ENCODE peak calls at places on chromosomes 5 and 9, in eight cellular contexts. E is mucosa of descending colon, I is heart right ventricle, D is body of pancreas, W is AG10803, U is IMR-90, O is A549, X is DND-41. L is an unnamed sample.
A peak's percentile ranks its signal among the peaks of the same experiment; 100 is the strongest.

GRCh38 chr5:41835625-41836024 is 34.6 kb downstream of the OXCT1 start:
- DNase-seq in X (no peak), E (no peak), W (peak; percentile 82), O (no peak), U (peak; percentile 92), I (peak; percentile 69), D (no peak), L (no peak)

GRCh38 chr9:126521551-126521950 is 92.2 kb upstream of the LMX1B start:
- DNase-seq in W (no peak), U (no peak), I (no peak), D (no peak), E (no peak), X (no peak), O (no peak), L (no peak)

GRCh38 chr9:91659529-91660294 is 236.1 kb upstream of the NFIL3 start:
- DNase-seq in W (peak; percentile 41), I (no peak), U (peak; percentile 55), D (no peak), O (peak; percentile 35), X (no peak), E (no peak), L (no peak)

GRCh38 chr5:17012289-17012688 is 76.2 kb upstream of the MYO10 start:
- DNase-seq in E (no peak), O (peak; percentile 35), X (no peak), W (no peak), I (no peak), U (peak; percentile 83), D (no peak), L (no peak)

GRCh38 chr9:89591291-89592200 is 13.3 kb upstream of the GADD45G start:
- DNase-seq in W (no peak), D (no peak), I (no peak), X (no peak), U (no peak), O (no peak), E (no peak), L (no peak)

GRCh38 chr9:85740821-85741111 is 988 bp downstream of the AGTPBP1 start:
- DNase-seq in I (no peak), U (peak; percentile 7), E (no peak), X (no peak), D (no peak), W (no peak), O (no peak), L (no peak)

GRCh38 chr5:151602806-151603205 is 11.7 kb upstream of the FAT2 start:
- DNase-seq in I (no peak), W (peak; percentile 54), U (no peak), O (no peak), X (no peak), E (no peak), D (no peak), L (no peak)

GRCh38 chr9:96021616-96022444 is 146.3 kb downstream of the ERCC6L2 start:
- DNase-seq in I (no peak), E (no peak), U (no peak), W (no peak), X (no peak), D (no peak), O (no peak), L (no peak)

GRCh38 chr5:170067152-170067551 is 38.5 kb upstream of the FOXI1 start:
- DNase-seq in O (no peak), D (no peak), U (no peak), W (no peak), X (no peak), I (no peak), E (no peak), L (no peak)

GRCh38 chr5:155418960-155419579 is 405.5 kb downstream of the KIF4B start:
- DNase-seq in O (no peak), I (no peak), U (no peak), E (no peak), D (no peak), W (peak; percentile 0), X (no peak), L (no peak)

GRCh38 chr5:136174021-136174659 is 18.8 kb downstream of the SMIM32 start:
- DNase-seq in O (peak; percentile 55), D (no peak), E (no peak), U (peak; percentile 75), X (no peak), I (no peak), W (peak; percentile 75), L (peak; percentile 26)

GRCh38 chr9:127153484-127153883 is 31.0 kb upstream of the ANGPTL2 start:
- DNase-seq in X (no peak), D (no peak), U (no peak), I (no peak), W (no peak), E (no peak), O (no peak), L (no peak)

GRCh38 chr5:60779431-60779830 is 64.6 kb downstream of the ELOVL7 start:
- DNase-seq in U (no peak), W (no peak), D (no peak), I (no peak), X (no peak), O (no peak), E (no peak), L (no peak)

GRCh38 chr9:97993000-97993399 is 9.9 kb downstream of the ANP32B start:
- DNase-seq in D (no peak), O (no peak), X (no peak), I (no peak), U (no peak), E (no peak), W (no peak), L (no peak)

GRCh38 chr9:19440823-19441580 is 32.2 kb downstream of the ACER2 start:
- DNase-seq in D (no peak), U (no peak), O (no peak), E (no peak), I (no peak), W (peak; percentile 29), X (no peak), L (no peak)

GRCh38 chr5:120599576-120599975 is 135.5 kb downstream of the PRR16 start:
- DNase-seq in O (no peak), X (no peak), E (no peak), W (peak; percentile 74), I (no peak), D (peak; percentile 32), U (peak; percentile 84), L (no peak)

GRCh38 chr9:132572921-132573320 is 9.5 kb upstream of the BARHL1 start:
- DNase-seq in W (peak; percentile 5), I (no peak), O (no peak), E (no peak), U (no peak), X (no peak), D (no peak), L (no peak)

GRCh38 chr9:16884952-16885513 is 14.6 kb upstream of the BNC2 start:
- DNase-seq in D (no peak), U (peak; percentile 98), E (no peak), I (peak; percentile 11), W (peak; percentile 94), O (no peak), X (peak; percentile 75), L (no peak)

GRCh38 chr9:31013371-31013770 is 1371.1 kb upstream of the ACO1 start:
- DNase-seq in X (no peak), I (no peak), O (no peak), U (no peak), W (no peak), D (no peak), E (no peak), L (no peak)

DNA sequence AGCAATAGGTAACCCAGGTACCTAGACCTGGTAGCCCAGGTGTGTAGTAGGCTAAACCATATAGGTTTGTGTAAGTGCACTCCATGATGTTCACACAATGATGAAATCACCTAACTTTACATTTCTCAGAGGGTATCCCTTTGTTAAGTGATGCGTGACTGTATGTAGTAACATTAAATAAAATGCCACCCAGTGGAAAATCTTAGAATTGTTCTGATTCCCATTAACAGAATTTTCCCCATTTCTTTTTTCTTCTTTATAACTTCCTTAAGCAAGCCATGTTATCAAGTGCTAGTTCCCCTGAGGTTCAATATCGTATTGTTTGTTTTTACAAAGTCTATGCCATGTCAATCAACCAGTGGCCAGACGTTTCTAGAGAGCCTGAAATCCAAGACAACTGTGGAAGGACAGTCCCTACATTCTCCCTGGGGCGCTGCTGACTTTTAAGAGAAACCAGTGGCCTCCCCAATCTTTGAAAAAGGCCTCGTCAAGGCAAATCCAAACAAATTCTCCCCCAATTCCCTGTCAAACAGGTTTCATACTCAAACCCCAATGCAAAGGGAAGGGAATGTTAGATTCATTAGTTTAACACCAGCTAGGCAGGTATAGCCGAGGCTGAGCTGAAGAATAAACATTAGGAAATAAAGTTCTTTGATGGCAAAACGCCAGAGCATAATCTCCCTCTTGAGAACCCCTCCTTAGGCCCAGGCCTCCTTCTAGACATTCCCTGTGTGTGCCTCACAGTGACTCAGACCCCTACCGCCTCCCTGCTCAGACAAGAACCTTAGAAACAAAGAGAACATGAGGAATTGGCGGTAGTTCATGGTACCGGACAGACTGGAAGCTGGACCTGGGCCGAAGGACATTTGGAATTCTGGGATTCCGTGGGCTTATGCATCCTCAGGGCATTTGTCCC is 198.7 kb downstream of the GNA14 start:
- DNase-seq in O (no peak), I (no peak), X (no peak), W (peak; percentile 46), U (peak; percentile 84), D (no peak), E (no peak), L (no peak)
- TF ChIP-seq CTCF in O (peak; percentile 10), I (no peak), X (no peak), W (peak; percentile 19), U (no peak), D (no peak), E (no peak), L (no peak)

GRCh38 chr5:139639619-139640431 is 8.3 kb upstream of the CXXC5 start:
- DNase-seq in U (peak; percentile 53), E (no peak), X (peak; percentile 18), D (peak; percentile 84), W (no peak), I (no peak), O (no peak), L (no peak)

GRCh38 chr5:139640432-139641115 is 7.6 kb upstream of the CXXC5 start:
- DNase-seq in O (no peak), D (no peak), X (peak; percentile 2), E (peak; percentile 50), I (no peak), W (no peak), U (no peak), L (no peak)

GRCh38 chr5:139637438-139638089 is 10.6 kb upstream of the CXXC5 start:
- DNase-seq in W (peak; percentile 84), E (peak; percentile 90), O (no peak), U (peak; percentile 74), I (peak; percentile 88), X (peak; percentile 12), D (peak; percentile 94), L (no peak)

GRCh38 chr5:139638090-139638735 is 9.9 kb upstream of the CXXC5 start:
- DNase-seq in X (peak; percentile 3), O (no peak), I (peak; percentile 86), D (peak; percentile 96), U (peak; percentile 66), W (peak; percentile 90), E (peak; percentile 90), L (no peak)

GRCh38 chr5:139638736-139639618 is 9.2 kb upstream of the CXXC5 start:
- DNase-seq in D (no peak), X (peak; percentile 4), U (no peak), W (no peak), I (no peak), E (no peak), O (no peak), L (no peak)
- H3K4me3 ChIP-seq in D (no peak overlapping the region), X (no peak overlapping the region), U (no peak overlapping the region), W (no peak overlapping the region), I (no peak overlapping the region), E (no peak overlapping the region), O (no peak overlapping the region), L (no peak overlapping the region)

GRCh38 chr5:128412145-128412930 is 125.7 kb downstream of the FBN2 start:
- DNase-seq in X (no peak), E (no peak), W (no peak), D (no peak), I (no peak), O (no peak), U (no peak), L (no peak)
- TF ChIP-seq CTCF in X (no peak), E (no peak), W (no peak), D (no peak), I (no peak), O (no peak), U (no peak), L (no peak)

GRCh38 chr5:31193591-31194457 is at the start of gene CDH6:
- DNase-seq in U (peak; percentile 75), O (peak; percentile 30), X (no peak), E (peak; percentile 47), W (peak; percentile 2), I (peak; percentile 4), D (peak; percentile 21), L (no peak)
- H3K4me3 ChIP-seq in U (peak within 1 kb of the TSS; percentile 88), O (peak within 1 kb of the TSS; percentile 47), X (no peak within 1 kb of the TSS), E (no peak within 1 kb of the TSS), W (peak within 1 kb of the TSS; percentile 39), I (peak within 1 kb of the TSS; percentile 54), D (no peak within 1 kb of the TSS), L (no peak within 1 kb of the TSS)